ENCODE peak calls at places on chromosomes 1 and 21, in six cellular contexts. One of them, this sample, is unnamed.

GRCh38 chr1:25810341-25811299 is 9.1 kb upstream of the MTFR1L start:
- DNase-seq in H1: peak; percentile 59
- DNase-seq in right atrium auricular region: no peak
- DNase-seq in Jurkat, Clone E6-1: no peak
- DNase-seq in HFF-Myc: no peak
- DNase-seq in tibial artery: no peak
- DNase-seq in this sample: peak; percentile 68

GRCh38 chr1:111592389-111593361 is 26.9 kb upstream of the RAP1A start:
- DNase-seq in H1: no peak
- DNase-seq in Jurkat, Clone E6-1: peak; percentile 23
- DNase-seq in HFF-Myc: peak; percentile 45
- DNase-seq in right atrium auricular region: peak; percentile 92
- DNase-seq in tibial artery: peak; percentile 97
- DNase-seq in this sample: peak; percentile 66

GRCh38 chr1:154729031-154729442 is 121.1 kb upstream of the ADAR start:
- DNase-seq in H1: no peak
- DNase-seq in right atrium auricular region: no peak
- DNase-seq in Jurkat, Clone E6-1: no peak
- DNase-seq in HFF-Myc: no peak
- DNase-seq in tibial artery: no peak
- DNase-seq in this sample: no peak

GRCh38 chr1:15680614-15681345 is 3.3 kb upstream of the PLEKHM2 start:
- DNase-seq in right atrium auricular region: no peak
- DNase-seq in H1: no peak
- DNase-seq in tibial artery: no peak
- DNase-seq in Jurkat, Clone E6-1: no peak
- DNase-seq in HFF-Myc: no peak
- DNase-seq in this sample: no peak

GRCh38 chr1:156898151-156898550 is 4.6 kb downstream of the PEAR1 start:
- DNase-seq in Jurkat, Clone E6-1: no peak
- DNase-seq in H1: no peak
- DNase-seq in right atrium auricular region: peak; percentile 71
- DNase-seq in tibial artery: peak; percentile 76
- DNase-seq in HFF-Myc: peak; percentile 52
- DNase-seq in this sample: no peak

GRCh38 chr1:114118351-114118990 is 35.2 kb downstream of the SYT6 start:
- DNase-seq in Jurkat, Clone E6-1: no peak
- DNase-seq in HFF-Myc: no peak
- DNase-seq in H1: no peak
- DNase-seq in tibial artery: no peak
- DNase-seq in right atrium auricular region: no peak
- DNase-seq in this sample: no peak

GRCh38 chr1:170929835-170930554 is 5.3 kb upstream of the MROH9 start:
- DNase-seq in Jurkat, Clone E6-1: peak; percentile 46
- DNase-seq in H1: peak; percentile 29
- DNase-seq in HFF-Myc: peak; percentile 33
- DNase-seq in tibial artery: no peak
- DNase-seq in right atrium auricular region: no peak
- DNase-seq in this sample: peak; percentile 40

GRCh38 chr1:211756471-211757020 is 74.0 kb downstream of the LPGAT1 start:
- DNase-seq in right atrium auricular region: no peak
- DNase-seq in HFF-Myc: no peak
- DNase-seq in Jurkat, Clone E6-1: no peak
- DNase-seq in tibial artery: no peak
- DNase-seq in H1: no peak
- DNase-seq in this sample: no peak

GRCh38 chr1:6596886-6597776 is 5.5 kb downstream of the KLHL21 start:
- DNase-seq in right atrium auricular region: no peak
- DNase-seq in tibial artery: no peak
- DNase-seq in Jurkat, Clone E6-1: no peak
- DNase-seq in HFF-Myc: no peak
- DNase-seq in H1: no peak
- DNase-seq in this sample: no peak

GRCh38 chr1:65539272-65540131 is 119.0 kb downstream of the LEPR start:
- DNase-seq in HFF-Myc: no peak
- DNase-seq in tibial artery: no peak
- DNase-seq in Jurkat, Clone E6-1: no peak
- DNase-seq in right atrium auricular region: no peak
- DNase-seq in H1: no peak
- DNase-seq in this sample: no peak

GRCh38 chr1:32275424-32275823 is 16.5 kb upstream of the HDAC1 start:
- DNase-seq in Jurkat, Clone E6-1: no peak
- DNase-seq in H1: no peak
- DNase-seq in HFF-Myc: no peak
- DNase-seq in tibial artery: no peak
- DNase-seq in right atrium auricular region: no peak
- DNase-seq in this sample: no peak

GRCh38 chr21:38350681-38351080 is 93.9 kb downstream of the KCNJ15 start:
- DNase-seq in H1: no peak
- DNase-seq in tibial artery: no peak
- DNase-seq in Jurkat, Clone E6-1: no peak
- DNase-seq in HFF-Myc: no peak
- DNase-seq in right atrium auricular region: no peak
- DNase-seq in this sample: no peak

GRCh38 chr21:42533306-42533962 is 19.8 kb downstream of the SLC37A1 start:
- DNase-seq in right atrium auricular region: no peak
- DNase-seq in H1: no peak
- DNase-seq in tibial artery: peak; percentile 55
- DNase-seq in Jurkat, Clone E6-1: no peak
- DNase-seq in HFF-Myc: no peak
- DNase-seq in this sample: no peak

GRCh38 chr1:3669421-3669821 is 17.1 kb downstream of the TP73 start:
- DNase-seq in tibial artery: peak; percentile 54
- DNase-seq in right atrium auricular region: no peak
- DNase-seq in HFF-Myc: no peak
- DNase-seq in H1: no peak
- DNase-seq in Jurkat, Clone E6-1: no peak
- DNase-seq in this sample: no peak

GRCh38 chr1:15706751-15707150 is 22.6 kb downstream of the PLEKHM2 start:
- DNase-seq in tibial artery: no peak
- DNase-seq in right atrium auricular region: no peak
- DNase-seq in HFF-Myc: no peak
- DNase-seq in H1: no peak
- DNase-seq in Jurkat, Clone E6-1: no peak
- DNase-seq in this sample: no peak

GRCh38 chr1:230105245-230105753 is 38.3 kb downstream of the GALNT2 start:
- DNase-seq in tibial artery: no peak
- DNase-seq in right atrium auricular region: no peak
- DNase-seq in Jurkat, Clone E6-1: no peak
- DNase-seq in HFF-Myc: no peak
- DNase-seq in H1: no peak
- DNase-seq in this sample: no peak
- H3K4me3 ChIP-seq in tibial artery: no peak overlapping the region
- H3K4me3 ChIP-seq in right atrium auricular region: no peak overlapping the region
- H3K4me3 ChIP-seq in Jurkat, Clone E6-1: no peak overlapping the region
- H3K4me3 ChIP-seq in HFF-Myc: no peak overlapping the region
- H3K4me3 ChIP-seq in H1: no peak overlapping the region
- H3K4me3 ChIP-seq in this sample: no peak overlapping the region

GRCh38 chr1:91499904-91500755 is 521 bp upstream of the CDC7 start:
- DNase-seq in tibial artery: no peak
- DNase-seq in HFF-Myc: no peak
- DNase-seq in Jurkat, Clone E6-1: no peak
- DNase-seq in H1: no peak
- DNase-seq in right atrium auricular region: no peak
- DNase-seq in this sample: no peak
- H3K4me3 ChIP-seq in tibial artery: peak overlapping the region; percentile 76
- H3K4me3 ChIP-seq in HFF-Myc: peak overlapping the region; percentile 68
- H3K4me3 ChIP-seq in Jurkat, Clone E6-1: peak overlapping the region; percentile 71
- H3K4me3 ChIP-seq in H1: peak overlapping the region; percentile 67
- H3K4me3 ChIP-seq in right atrium auricular region: peak overlapping the region; percentile 53
- H3K4me3 ChIP-seq in this sample: peak overlapping the region; percentile 81

DNA sequence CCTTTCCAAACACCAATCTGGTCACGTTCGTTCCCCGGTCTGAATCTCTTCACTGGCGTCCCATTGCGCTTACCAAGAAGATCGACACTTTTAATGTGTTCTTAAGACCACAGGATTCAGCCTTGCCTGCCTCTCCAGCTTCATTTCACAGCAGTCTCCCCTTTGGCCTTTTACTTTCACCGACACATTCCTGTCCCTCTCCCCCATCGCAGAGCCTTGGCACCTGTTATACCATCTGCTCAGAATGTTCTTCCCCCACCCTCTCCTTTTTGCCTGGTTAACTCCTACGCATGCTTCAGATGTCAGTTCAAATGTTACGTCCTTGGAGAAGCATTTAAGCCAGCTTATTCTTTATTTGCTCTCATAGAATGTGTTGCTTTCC is 107.5 kb upstream of the POU3F1 start:
- DNase-seq in HFF-Myc: no peak
- DNase-seq in H1: no peak
- DNase-seq in Jurkat, Clone E6-1: no peak
- DNase-seq in tibial artery: no peak
- DNase-seq in right atrium auricular region: no peak
- DNase-seq in this sample: no peak
- H3K4me3 ChIP-seq in HFF-Myc: no peak overlapping the region
- H3K4me3 ChIP-seq in H1: no peak overlapping the region
- H3K4me3 ChIP-seq in Jurkat, Clone E6-1: no peak overlapping the region
- H3K4me3 ChIP-seq in tibial artery: no peak overlapping the region
- H3K4me3 ChIP-seq in right atrium auricular region: no peak overlapping the region
- H3K4me3 ChIP-seq in this sample: no peak overlapping the region

DNA sequence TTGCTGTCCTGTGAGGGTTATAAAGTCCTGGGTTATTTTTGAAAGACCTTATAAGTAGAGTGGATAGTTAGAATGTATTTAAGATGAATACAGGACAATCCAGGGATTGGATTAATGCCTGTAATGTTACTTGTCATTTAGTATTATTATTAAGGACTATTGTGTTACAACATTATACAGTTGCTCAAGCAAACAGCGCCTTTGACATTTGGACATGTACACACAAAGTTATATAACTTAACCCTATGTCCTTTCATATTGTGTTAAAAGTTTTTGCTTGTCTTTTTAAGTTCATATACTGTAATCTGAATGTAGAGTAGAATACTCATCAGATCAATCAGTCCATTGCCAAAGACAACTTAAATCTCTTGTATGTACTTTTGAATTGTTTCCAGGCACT is 2.0 kb downstream of the PRKAA2 start:
- DNase-seq in right atrium auricular region: no peak
- DNase-seq in tibial artery: no peak
- DNase-seq in H1: no peak
- DNase-seq in Jurkat, Clone E6-1: no peak
- DNase-seq in HFF-Myc: no peak
- DNase-seq in this sample: no peak
- H3K4me3 ChIP-seq in right atrium auricular region: peak overlapping the region; percentile 63
- H3K4me3 ChIP-seq in tibial artery: no peak overlapping the region
- H3K4me3 ChIP-seq in H1: no peak overlapping the region
- H3K4me3 ChIP-seq in Jurkat, Clone E6-1: no peak overlapping the region
- H3K4me3 ChIP-seq in HFF-Myc: no peak overlapping the region
- H3K4me3 ChIP-seq in this sample: no peak overlapping the region

GRCh38 chr1:202706851-202707250 is 3.4 kb downstream of the SYT2 start:
- DNase-seq in right atrium auricular region: no peak
- DNase-seq in tibial artery: no peak
- DNase-seq in H1: no peak
- DNase-seq in Jurkat, Clone E6-1: no peak
- DNase-seq in HFF-Myc: no peak
- DNase-seq in this sample: no peak

GRCh38 chr1:202708456-202709275 is 1.6 kb downstream of the SYT2 start:
- DNase-seq in Jurkat, Clone E6-1: no peak
- DNase-seq in HFF-Myc: no peak
- DNase-seq in H1: no peak
- DNase-seq in tibial artery: no peak
- DNase-seq in right atrium auricular region: no peak
- DNase-seq in this sample: no peak

GRCh38 chr1:202710070-202711025 is at the start of gene SYT2:
- DNase-seq in HFF-Myc: no peak
- DNase-seq in Jurkat, Clone E6-1: no peak
- DNase-seq in tibial artery: no peak
- DNase-seq in right atrium auricular region: no peak
- DNase-seq in H1: no peak
- DNase-seq in this sample: no peak

GRCh38 chr1:202711949-202712635 is 1.8 kb upstream of the SYT2 start:
- DNase-seq in HFF-Myc: no peak
- DNase-seq in right atrium auricular region: no peak
- DNase-seq in H1: no peak
- DNase-seq in tibial artery: no peak
- DNase-seq in Jurkat, Clone E6-1: no peak
- DNase-seq in this sample: no peak

DNA sequence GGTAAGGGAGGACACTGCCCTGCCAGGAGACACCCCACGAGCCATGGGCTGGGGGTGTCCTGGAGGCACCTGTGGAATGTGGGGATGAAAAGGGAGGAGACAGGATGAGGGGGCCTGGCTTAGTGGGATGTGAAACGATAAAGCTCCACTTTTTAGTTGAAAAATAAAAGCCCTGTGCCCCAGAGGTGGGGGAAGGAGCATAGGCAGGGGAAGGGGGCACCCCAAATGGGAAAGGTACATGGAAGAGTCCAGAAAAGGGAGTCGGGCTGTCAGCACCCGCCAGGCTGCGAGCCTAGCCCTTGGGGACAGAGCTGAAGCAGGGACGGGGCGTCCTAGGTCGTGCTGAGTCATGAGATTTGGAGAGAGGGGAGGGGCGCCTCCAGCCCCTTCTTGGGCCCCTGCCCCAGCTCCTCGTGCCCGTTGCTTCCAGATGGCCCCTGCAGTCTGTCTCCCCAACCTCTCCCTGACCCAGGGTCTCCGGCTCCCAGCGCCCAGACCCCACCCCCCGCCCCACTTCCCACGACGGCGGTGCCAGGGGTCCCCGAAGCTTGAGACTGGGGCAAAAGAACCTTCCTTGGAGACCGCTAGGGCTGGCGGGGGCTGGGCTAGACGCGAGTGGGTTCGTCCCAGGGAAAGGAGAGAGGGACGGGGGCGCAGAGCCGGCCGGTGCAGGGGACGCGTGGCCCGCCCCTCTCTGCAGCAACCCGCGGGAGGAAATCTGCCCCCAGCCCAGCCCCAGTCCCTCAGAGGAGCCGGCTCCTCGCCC is 795 bp downstream of the SYT2 start:
- DNase-seq in right atrium auricular region: no peak
- DNase-seq in HFF-Myc: no peak
- DNase-seq in H1: no peak
- DNase-seq in Jurkat, Clone E6-1: no peak
- DNase-seq in tibial artery: no peak
- DNase-seq in this sample: no peak
- H3K4me3 ChIP-seq in right atrium auricular region: peak overlapping the region; percentile 12
- H3K4me3 ChIP-seq in HFF-Myc: peak overlapping the region; percentile 17
- H3K4me3 ChIP-seq in H1: peak overlapping the region; percentile 86
- H3K4me3 ChIP-seq in Jurkat, Clone E6-1: no peak overlapping the region
- H3K4me3 ChIP-seq in tibial artery: peak overlapping the region; percentile 42
- H3K4me3 ChIP-seq in this sample: no peak overlapping the region

GRCh38 chr1:34926894-34927293 is 2.6 kb downstream of the DLGAP3 start:
- DNase-seq in Jurkat, Clone E6-1: no peak
- DNase-seq in HFF-Myc: no peak
- DNase-seq in right atrium auricular region: no peak
- DNase-seq in H1: no peak
- DNase-seq in tibial artery: no peak
- DNase-seq in this sample: no peak
- H3K4me3 ChIP-seq in Jurkat, Clone E6-1: no peak overlapping the region
- H3K4me3 ChIP-seq in HFF-Myc: no peak overlapping the region
- H3K4me3 ChIP-seq in right atrium auricular region: no peak overlapping the region
- H3K4me3 ChIP-seq in H1: no peak overlapping the region
- H3K4me3 ChIP-seq in tibial artery: no peak overlapping the region
- H3K4me3 ChIP-seq in this sample: no peak overlapping the region

GRCh38 chr21:46552274-46552673 is 52.6 kb downstream of the S100B start:
- DNase-seq in tibial artery: no peak
- DNase-seq in H1: no peak
- DNase-seq in right atrium auricular region: peak; percentile 54
- DNase-seq in HFF-Myc: no peak
- DNase-seq in Jurkat, Clone E6-1: no peak
- DNase-seq in this sample: no peak
- H3K4me3 ChIP-seq in tibial artery: no peak overlapping the region
- H3K4me3 ChIP-seq in H1: no peak overlapping the region
- H3K4me3 ChIP-seq in right atrium auricular region: no peak overlapping the region
- H3K4me3 ChIP-seq in HFF-Myc: no peak overlapping the region
- H3K4me3 ChIP-seq in Jurkat, Clone E6-1: no peak overlapping the region
- H3K4me3 ChIP-seq in this sample: peak overlapping the region; percentile 12